ENCODE peak calls at places on chromosomes 3 and 15, in ten cellular contexts. T is choroid plexus epithelial cell, X is fibroblast of mammary gland, M is IMR-90, P is nephron progenitor cell, K is psoas muscle, W is H9, I is spleen, H is thoracic aorta, D is CD14-positive monocyte. F is an unnamed sample.

GRCh38 chr3:6262035-6262434 is 598.9 kb upstream of the GRM7 start:
- DNase-seq in T (no peak), X (no peak), M (no peak), P (no peak), K (no peak), W (no peak), I (no peak), H (no peak), D (no peak), F (no peak)

GRCh38 chr3:152323834-152324233 is 55.1 kb downstream of the MBNL1 start:
- DNase-seq in T (no peak), X (no peak), M (no peak), P (no peak), K (no peak), W (no peak), I (no peak), H (no peak), D (no peak), F (no peak)

GRCh38 chr3:159922861-159923312 is 65.7 kb upstream of the IL12A start:
- DNase-seq in T (no peak), X (no peak), M (no peak), P (no peak), K (no peak), W (no peak), I (peak), H (no peak), D (peak), F (peak)

GRCh38 chr3:178676942-178677606 is 140.8 kb downstream of the KCNMB2 start:
- DNase-seq in T (no peak), X (no peak), M (no peak), P (no peak), K (no peak), W (no peak), I (no peak), H (no peak), D (no peak), F (peak)

GRCh38 chr15:53962646-53963561 is 15.3 kb upstream of the UNC13C start:
- DNase-seq in T (peak), X (peak), M (no peak), P (peak), K (no peak), W (peak), I (no peak), H (no peak), D (no peak), F (no peak)

GRCh38 chr3:132726341-132726823 is 4.2 kb upstream of the NPHP3 start:
- DNase-seq in T (peak), X (peak), M (peak), P (no peak), K (no peak), W (no peak), I (no peak), H (no peak), D (no peak), F (peak)

GRCh38 chr3:146468234-146468931 is 978 bp downstream of the PLSCR2 start:
- DNase-seq in T (peak), X (peak), M (peak), P (no peak), K (no peak), W (no peak), I (no peak), H (no peak), D (no peak), F (no peak)

GRCh38 chr15:74833376-74834107 is 7.1 kb downstream of the CPLX3 start:
- DNase-seq in T (no peak), X (no peak), M (no peak), P (no peak), K (no peak), W (no peak), I (no peak), H (no peak), D (no peak), F (no peak)

GRCh38 chr3:16048435-16049318 is 125.8 kb upstream of the GALNT15 start:
- DNase-seq in T (peak), X (peak), M (peak), P (peak), K (no peak), W (peak), I (no peak), H (no peak), D (no peak), F (peak)

GRCh38 chr3:179292440-179292839 is 30.4 kb upstream of the ZNF639 start:
- DNase-seq in T (peak), X (peak), M (peak), P (no peak), K (no peak), W (no peak), I (no peak), H (no peak), D (no peak), F (no peak)

GRCh38 chr15:73352082-73352481 is 16.7 kb downstream of the HCN4 start:
- DNase-seq in T (no peak), X (no peak), M (no peak), P (no peak), K (no peak), W (no peak), I (no peak), H (no peak), D (no peak), F (no peak)

GRCh38 chr3:10907262-10907661 is 85.3 kb upstream of the SLC6A1 start:
- DNase-seq in T (no peak), X (peak), M (no peak), P (no peak), K (no peak), W (no peak), I (no peak), H (no peak), D (no peak), F (no peak)

GRCh38 chr3:37814547-37814946 is 47.1 kb upstream of the CTDSPL start:
- DNase-seq in T (peak), X (peak), M (peak), P (no peak), K (no peak), W (no peak), I (no peak), H (no peak), D (no peak), F (peak)

GRCh38 chr3:46114324-46114988 is 87.2 kb upstream of the XCR1 start:
- DNase-seq in T (peak), X (peak), M (peak), P (no peak), K (no peak), W (no peak), I (no peak), H (no peak), D (no peak), F (no peak)

GRCh38 chr3:106399208-106399607 is 530.4 kb upstream of the CBLB start:
- DNase-seq in T (no peak), X (no peak), M (peak), P (no peak), K (no peak), W (no peak), I (no peak), H (no peak), D (no peak), F (no peak)

GRCh38 chr15:74302821-74303359 is 64.6 kb downstream of the CYP11A1 start:
- DNase-seq in T (peak), X (no peak), M (no peak), P (peak), K (no peak), W (peak), I (no peak), H (no peak), D (no peak), F (peak)

GRCh38 chr15:67839358-67839928 is 402 bp downstream of the RNU6-1 start:
- DNase-seq in T (peak), X (peak), M (peak), P (no peak), K (no peak), W (no peak), I (peak), H (no peak), D (no peak), F (peak)

GRCh38 chr3:9769426-9770275 is at the start of gene CAMK1:
- DNase-seq in T (peak), X (peak), M (peak), P (peak), K (peak), W (peak), I (peak), H (no peak), D (peak), F (peak)

GRCh38 chr15:95017950-95018349 is 786.6 kb downstream of the MCTP2 start:
- DNase-seq in T (no peak), X (no peak), M (no peak), P (no peak), K (peak), W (peak), I (peak), H (no peak), D (no peak), F (no peak)

GRCh38 chr15:85479071-85479647 is 98.8 kb downstream of the AKAP13 start:
- DNase-seq in T (peak), X (peak), M (peak), P (no peak), K (no peak), W (no peak), I (no peak), H (no peak), D (no peak), F (no peak)

GRCh38 chr15:51382787-51383186 is 41.3 kb downstream of the GLDN start:
- DNase-seq in T (peak), X (peak), M (peak), P (peak), K (no peak), W (peak), I (no peak), H (no peak), D (no peak), F (peak)

GRCh38 chr3:151835751-151836550 is 22.0 kb downstream of the AADAC start:
- DNase-seq in T (peak), X (peak), M (peak), P (no peak), K (no peak), W (no peak), I (no peak), H (no peak), D (no peak), F (no peak)

DNA sequence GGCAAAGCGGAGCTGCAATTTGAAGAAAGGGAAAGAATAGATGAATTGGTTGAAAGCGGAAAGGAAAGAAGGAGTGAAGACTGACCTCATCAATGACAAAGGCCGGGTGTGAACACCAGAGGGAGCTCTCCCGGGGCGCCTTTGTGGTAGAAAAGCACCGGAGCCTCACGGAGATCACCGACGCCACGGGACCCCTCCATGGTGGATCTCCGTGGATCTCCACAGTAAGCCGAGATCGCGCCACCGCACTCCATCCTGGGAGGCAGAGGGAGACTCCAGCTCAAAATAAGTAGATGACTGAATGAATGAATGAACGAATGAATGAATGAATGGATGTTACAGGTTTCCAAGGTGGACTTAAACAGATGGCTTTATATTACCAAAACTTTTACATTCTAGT is 25.0 kb downstream of the GPR160 start:
- DNase-seq in T (no peak), X (no peak), M (no peak), P (no peak), K (no peak), W (peak), I (no peak), H (no peak), D (no peak), F (no peak)
- TF ChIP-seq CTCF in T (peak), X (no peak), M (no peak), P (no peak), K (no peak), W (peak), I (no peak), H (no peak), D (no peak), F (no peak)

GRCh38 chr3:126103121-126104027 is 19.4 kb upstream of the SLC41A3 start:
- DNase-seq in T (no peak), X (no peak), M (no peak), P (no peak), K (peak), W (peak), I (peak), H (no peak), D (no peak), F (peak)
- TF ChIP-seq CTCF in T (no peak), X (no peak), M (no peak), P (no peak), K (no peak), W (peak), I (no peak), H (no peak), D (no peak), F (no peak)

DNA sequence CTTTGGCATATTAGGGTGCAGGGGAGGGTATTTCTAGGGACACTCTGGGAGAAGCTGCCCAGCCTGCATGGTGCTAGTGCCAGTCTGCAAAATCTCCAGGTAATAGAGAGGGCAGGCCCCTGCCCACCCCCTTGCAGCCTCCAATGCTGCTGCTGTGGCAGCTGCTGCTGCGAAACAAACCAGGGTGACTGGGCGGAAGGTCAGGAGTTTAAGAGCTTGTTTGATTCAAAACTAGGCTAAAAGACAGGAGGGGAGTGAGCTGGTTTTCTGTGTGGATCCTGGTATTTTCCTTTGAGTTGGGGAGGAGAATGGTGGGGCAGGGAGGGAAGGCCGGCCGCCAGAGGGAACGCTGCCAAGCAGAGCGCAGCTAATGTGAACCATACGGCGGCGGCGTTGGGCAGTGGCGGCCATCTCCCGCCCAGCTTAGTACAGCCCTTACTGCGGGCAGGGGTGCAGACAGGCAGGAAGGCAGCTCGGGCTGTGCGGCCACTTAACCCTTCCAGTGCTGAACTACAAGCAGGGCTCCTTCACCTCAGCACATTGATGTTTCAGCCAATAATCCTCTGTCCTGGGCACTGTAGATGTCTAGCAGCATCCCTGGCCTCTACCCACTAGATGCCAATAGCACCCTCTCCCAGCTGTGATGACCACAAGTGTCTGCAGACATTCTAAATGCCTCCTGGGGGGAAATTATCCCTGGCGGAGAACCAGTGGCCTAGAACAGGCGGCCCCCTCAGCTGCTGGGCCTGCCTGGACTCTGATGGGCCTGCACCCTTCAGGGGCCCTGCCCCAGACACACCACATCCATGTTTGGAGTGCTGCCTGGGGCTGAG is 125.7 kb downstream of the EEFSEC start:
- DNase-seq in T (peak), X (peak), M (peak), P (peak), K (peak), W (peak), I (peak), H (no peak), D (no peak), F (no peak)
- TF ChIP-seq CTCF in T (peak), X (no peak), M (no peak), P (no peak), K (no peak), W (no peak), I (no peak), H (no peak), D (no peak), F (no peak)

GRCh38 chr15:46961795-46962194 is 755.5 kb upstream of the SEMA6D start:
- DNase-seq in T (no peak), X (no peak), M (no peak), P (no peak), K (no peak), W (no peak), I (no peak), H (no peak), D (no peak), F (no peak)
- TF ChIP-seq CTCF in T (no peak), X (no peak), M (no peak), P (no peak), K (no peak), W (no peak), I (no peak), H (no peak), D (no peak), F (no peak)

GRCh38 chr3:44659015-44659414 is 10.5 kb downstream of the ZNF35 start:
- DNase-seq in T (no peak), X (no peak), M (no peak), P (no peak), K (no peak), W (no peak), I (no peak), H (no peak), D (no peak), F (no peak)

GRCh38 chr3:44665173-44665572 is 16.6 kb downstream of the ZNF35 start:
- DNase-seq in T (no peak), X (no peak), M (no peak), P (no peak), K (no peak), W (no peak), I (no peak), H (no peak), D (no peak), F (no peak)

GRCh38 chr3:44659434-44659833 is 10.9 kb downstream of the ZNF35 start:
- DNase-seq in T (no peak), X (no peak), M (no peak), P (no peak), K (no peak), W (no peak), I (no peak), H (no peak), D (no peak), F (no peak)

GRCh38 chr3:44661189-44661588 is 12.7 kb downstream of the ZNF35 start:
- DNase-seq in T (no peak), X (no peak), M (no peak), P (no peak), K (no peak), W (no peak), I (no peak), H (no peak), D (no peak), F (no peak)
- TF ChIP-seq CTCF in T (peak), X (peak), M (no peak), P (no peak), K (no peak), W (peak), I (no peak), H (no peak), D (no peak), F (no peak)

GRCh38 chr3:87503901-87504498 is 227.6 kb upstream of the POU1F1 start:
- DNase-seq in T (peak), X (peak), M (peak), P (peak), K (no peak), W (peak), I (no peak), H (no peak), D (no peak), F (peak)
- TF ChIP-seq CTCF in T (peak), X (peak), M (peak), P (peak), K (peak), W (peak), I (peak), H (peak), D (peak), F (peak)

DNA sequence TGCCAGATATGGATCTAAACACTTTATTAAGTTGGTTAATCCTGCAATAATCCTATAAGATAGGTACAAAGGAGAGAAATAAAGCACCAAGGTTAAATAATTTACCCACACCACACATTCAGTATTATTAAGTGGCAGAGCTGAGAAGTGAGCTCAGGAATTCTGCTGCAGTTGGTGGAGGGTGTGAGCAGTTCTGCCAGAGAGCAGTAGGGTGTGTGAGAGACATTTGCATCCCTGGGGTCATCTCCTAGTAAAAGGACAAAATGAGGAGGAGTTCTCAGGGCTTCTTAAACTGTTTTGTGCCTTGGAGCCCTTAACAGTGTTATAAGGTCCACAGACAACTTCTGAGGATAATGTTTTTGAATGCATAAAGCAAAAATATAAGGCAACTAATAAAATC is 484.5 kb downstream of the TAFA4 start:
- DNase-seq in T (no peak), X (no peak), M (no peak), P (peak), K (no peak), W (no peak), I (no peak), H (no peak), D (no peak), F (no peak)
- TF ChIP-seq CTCF in T (no peak), X (no peak), M (no peak), P (no peak), K (no peak), W (peak), I (no peak), H (no peak), D (no peak), F (no peak)

DNA sequence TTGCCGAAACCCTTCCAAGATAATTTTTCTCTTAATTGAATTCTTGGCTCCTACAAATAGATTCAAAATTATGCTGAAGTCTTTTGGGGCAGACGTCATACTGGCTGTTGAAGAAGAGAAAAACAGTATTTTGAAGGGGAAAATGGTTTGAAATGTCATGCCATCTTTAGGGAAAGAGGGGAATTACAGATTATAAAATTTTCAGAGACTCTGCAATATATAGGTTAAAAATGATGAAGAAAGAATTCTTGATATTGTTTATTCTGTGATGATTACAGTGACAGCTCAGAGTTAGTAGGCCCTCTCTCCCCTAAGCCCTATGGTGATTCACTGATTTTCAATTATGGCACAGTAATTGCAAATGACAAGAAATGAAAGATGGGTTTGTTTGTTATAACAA is 86.1 kb downstream of the CGNL1 start:
- DNase-seq in T (peak), X (peak), M (peak), P (no peak), K (no peak), W (no peak), I (no peak), H (no peak), D (no peak), F (no peak)
- TF ChIP-seq CTCF in T (peak), X (peak), M (peak), P (no peak), K (no peak), W (peak), I (no peak), H (peak), D (no peak), F (no peak)

DNA sequence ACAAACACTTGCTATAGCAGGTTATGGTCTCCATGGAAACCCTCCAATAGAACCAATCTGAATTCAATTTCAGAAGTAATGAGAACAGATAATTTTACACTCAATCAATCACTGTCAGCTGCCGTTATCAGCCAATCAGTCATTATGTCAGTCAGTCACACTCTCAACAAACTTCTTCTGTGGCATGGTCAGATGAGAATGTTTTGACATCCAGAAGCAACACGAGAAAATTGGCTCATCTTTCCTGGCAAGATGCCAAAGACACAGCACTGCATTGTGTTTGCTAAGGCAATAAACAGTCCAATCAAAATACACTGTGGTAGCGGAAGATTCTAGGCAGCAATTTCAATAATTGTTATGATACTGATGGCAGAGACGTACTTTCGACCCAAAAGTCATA is 190.7 kb downstream of the RORA start:
- DNase-seq in T (peak), X (peak), M (peak), P (no peak), K (no peak), W (no peak), I (no peak), H (no peak), D (no peak), F (no peak)
- TF ChIP-seq CTCF in T (no peak), X (no peak), M (no peak), P (no peak), K (no peak), W (no peak), I (no peak), H (no peak), D (no peak), F (no peak)

F was measured in GM13976.